ENCODE peak calls at places on chromosomes 13 and 19, in eight cellular contexts. One of them, this sample, is unnamed.

GRCh38 chr13:108154421-108154858 is 60.9 kb downstream of the LIG4 start:
- DNase-seq in breast epithelium: no peak
- DNase-seq in left lung: peak; percentile 44
- DNase-seq in ascending aorta: no peak
- DNase-seq in lung: peak; percentile 76
- DNase-seq in heart right ventricle: no peak
- DNase-seq in effector memory CD4-positive, alpha-beta T cell: no peak
- DNase-seq in psoas muscle: no peak
- DNase-seq in this sample: peak; percentile 61

GRCh38 chr19:48635966-48636858 is 967 bp downstream of the DBP start:
- DNase-seq in breast epithelium: no peak
- DNase-seq in left lung: peak; percentile 63
- DNase-seq in ascending aorta: peak; percentile 71
- DNase-seq in lung: no peak
- DNase-seq in heart right ventricle: no peak
- DNase-seq in effector memory CD4-positive, alpha-beta T cell: no peak
- DNase-seq in psoas muscle: peak; percentile 75
- DNase-seq in this sample: peak; percentile 63

GRCh38 chr19:4337906-4338440 is 654 bp downstream of the STAP2 start:
- DNase-seq in breast epithelium: peak; percentile 32
- DNase-seq in left lung: no peak
- DNase-seq in ascending aorta: no peak
- DNase-seq in lung: no peak
- DNase-seq in heart right ventricle: no peak
- DNase-seq in effector memory CD4-positive, alpha-beta T cell: no peak
- DNase-seq in psoas muscle: no peak
- DNase-seq in this sample: peak; percentile 62

GRCh38 chr19:12828494-12828893 is 5.9 kb downstream of the RTBDN start:
- DNase-seq in breast epithelium: no peak
- DNase-seq in left lung: no peak
- DNase-seq in ascending aorta: no peak
- DNase-seq in lung: no peak
- DNase-seq in heart right ventricle: no peak
- DNase-seq in effector memory CD4-positive, alpha-beta T cell: no peak
- DNase-seq in psoas muscle: no peak
- DNase-seq in this sample: peak; percentile 67

GRCh38 chr13:99955747-99956472 is 15.7 kb downstream of the ZIC5 start:
- DNase-seq in breast epithelium: no peak
- DNase-seq in left lung: no peak
- DNase-seq in ascending aorta: no peak
- DNase-seq in lung: no peak
- DNase-seq in heart right ventricle: no peak
- DNase-seq in effector memory CD4-positive, alpha-beta T cell: no peak
- DNase-seq in psoas muscle: no peak
- DNase-seq in this sample: no peak

GRCh38 chr13:76991432-76991795 is 467 bp upstream of the CLN5 start:
- DNase-seq in breast epithelium: peak; percentile 46
- DNase-seq in left lung: peak; percentile 43
- DNase-seq in ascending aorta: no peak
- DNase-seq in lung: peak; percentile 44
- DNase-seq in heart right ventricle: peak; percentile 30
- DNase-seq in effector memory CD4-positive, alpha-beta T cell: peak; percentile 84
- DNase-seq in psoas muscle: peak; percentile 67
- DNase-seq in this sample: peak; percentile 54

GRCh38 chr13:105735269-105735668 is 800.2 kb downstream of the EFNB2 start:
- DNase-seq in breast epithelium: no peak
- DNase-seq in left lung: no peak
- DNase-seq in ascending aorta: no peak
- DNase-seq in lung: no peak
- DNase-seq in heart right ventricle: no peak
- DNase-seq in effector memory CD4-positive, alpha-beta T cell: no peak
- DNase-seq in psoas muscle: no peak
- DNase-seq in this sample: no peak

GRCh38 chr13:46142692-46143238 is 37.9 kb upstream of the CPB2 start:
- DNase-seq in breast epithelium: no peak
- DNase-seq in left lung: no peak
- DNase-seq in ascending aorta: no peak
- DNase-seq in lung: no peak
- DNase-seq in heart right ventricle: no peak
- DNase-seq in effector memory CD4-positive, alpha-beta T cell: no peak
- DNase-seq in psoas muscle: no peak
- DNase-seq in this sample: no peak

GRCh38 chr13:38636106-38636505 is 50.8 kb upstream of the FREM2 start:
- DNase-seq in breast epithelium: no peak
- DNase-seq in left lung: no peak
- DNase-seq in ascending aorta: no peak
- DNase-seq in lung: no peak
- DNase-seq in heart right ventricle: no peak
- DNase-seq in effector memory CD4-positive, alpha-beta T cell: no peak
- DNase-seq in psoas muscle: no peak
- DNase-seq in this sample: no peak

GRCh38 chr19:49856574-49857021 is 5.6 kb downstream of the PTOV1 start:
- DNase-seq in breast epithelium: no peak
- DNase-seq in left lung: no peak
- DNase-seq in ascending aorta: no peak
- DNase-seq in lung: no peak
- DNase-seq in heart right ventricle: no peak
- DNase-seq in effector memory CD4-positive, alpha-beta T cell: no peak
- DNase-seq in psoas muscle: peak; percentile 52
- DNase-seq in this sample: no peak

GRCh38 chr13:48291730-48292129 is 11.8 kb upstream of the RB1 start:
- DNase-seq in breast epithelium: no peak
- DNase-seq in left lung: no peak
- DNase-seq in ascending aorta: no peak
- DNase-seq in lung: no peak
- DNase-seq in heart right ventricle: no peak
- DNase-seq in effector memory CD4-positive, alpha-beta T cell: no peak
- DNase-seq in psoas muscle: no peak
- DNase-seq in this sample: no peak

GRCh38 chr13:99158846-99159245 is 41.8 kb upstream of the UBAC2 start:
- DNase-seq in breast epithelium: no peak
- DNase-seq in left lung: no peak
- DNase-seq in ascending aorta: no peak
- DNase-seq in lung: no peak
- DNase-seq in heart right ventricle: no peak
- DNase-seq in effector memory CD4-positive, alpha-beta T cell: no peak
- DNase-seq in psoas muscle: no peak
- DNase-seq in this sample: no peak

DNA sequence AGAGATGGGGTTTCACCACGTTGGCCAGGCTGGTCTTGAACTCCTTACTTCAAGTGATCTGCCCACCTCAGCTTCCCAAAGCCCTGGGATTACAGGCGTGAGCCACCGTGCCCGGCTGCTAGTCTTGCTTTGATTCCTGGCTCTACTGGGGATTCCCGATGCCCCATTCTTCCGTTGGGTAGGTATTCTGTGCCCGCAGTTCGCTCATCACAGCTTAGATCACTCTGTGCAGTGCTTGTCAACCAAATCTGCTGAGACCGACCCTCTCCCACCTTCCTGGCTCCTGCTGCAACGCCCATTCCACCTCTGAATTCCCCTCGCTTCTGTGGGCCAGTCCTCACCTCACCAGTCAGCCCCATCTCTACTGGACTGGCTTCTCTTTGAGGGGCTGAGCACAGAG is 4.6 kb upstream of the ZNF414 start:
- DNase-seq in breast epithelium: no peak
- DNase-seq in left lung: no peak
- DNase-seq in ascending aorta: no peak
- DNase-seq in lung: no peak
- DNase-seq in heart right ventricle: no peak
- DNase-seq in effector memory CD4-positive, alpha-beta T cell: no peak
- DNase-seq in psoas muscle: no peak
- DNase-seq in this sample: no peak
- H3K27ac ChIP-seq in breast epithelium: peak overlapping the region; percentile 12
- H3K27ac ChIP-seq in left lung: no peak overlapping the region
- H3K27ac ChIP-seq in ascending aorta: no peak overlapping the region
- H3K27ac ChIP-seq in lung: no peak overlapping the region
- H3K27ac ChIP-seq in heart right ventricle: no peak overlapping the region
- H3K27ac ChIP-seq in effector memory CD4-positive, alpha-beta T cell: peak overlapping the region; percentile 69
- H3K27ac ChIP-seq in psoas muscle: no peak overlapping the region
- H3K27ac ChIP-seq in this sample: peak overlapping the region; percentile 56

GRCh38 chr19:34260771-34261173 is 6.4 kb downstream of the GARRE1 start:
- DNase-seq in breast epithelium: no peak
- DNase-seq in left lung: no peak
- DNase-seq in ascending aorta: no peak
- DNase-seq in lung: no peak
- DNase-seq in heart right ventricle: no peak
- DNase-seq in effector memory CD4-positive, alpha-beta T cell: no peak
- DNase-seq in psoas muscle: no peak
- DNase-seq in this sample: no peak
- H3K27ac ChIP-seq in breast epithelium: no peak overlapping the region
- H3K27ac ChIP-seq in left lung: no peak overlapping the region
- H3K27ac ChIP-seq in ascending aorta: no peak overlapping the region
- H3K27ac ChIP-seq in lung: peak overlapping the region; percentile 2
- H3K27ac ChIP-seq in heart right ventricle: no peak overlapping the region
- H3K27ac ChIP-seq in effector memory CD4-positive, alpha-beta T cell: no peak overlapping the region
- H3K27ac ChIP-seq in psoas muscle: no peak overlapping the region
- H3K27ac ChIP-seq in this sample: no peak overlapping the region

GRCh38 chr13:112069727-112070300 is 2.9 kb downstream of the SOX1 start:
- DNase-seq in breast epithelium: no peak
- DNase-seq in left lung: no peak
- DNase-seq in ascending aorta: no peak
- DNase-seq in lung: no peak
- DNase-seq in heart right ventricle: no peak
- DNase-seq in effector memory CD4-positive, alpha-beta T cell: no peak
- DNase-seq in psoas muscle: no peak
- DNase-seq in this sample: no peak

GRCh38 chr13:112067871-112068305 is 939 bp downstream of the SOX1 start:
- DNase-seq in breast epithelium: no peak
- DNase-seq in left lung: no peak
- DNase-seq in ascending aorta: no peak
- DNase-seq in lung: no peak
- DNase-seq in heart right ventricle: no peak
- DNase-seq in effector memory CD4-positive, alpha-beta T cell: no peak
- DNase-seq in psoas muscle: no peak
- DNase-seq in this sample: no peak

GRCh38 chr13:112069063-112069726 is 2.2 kb downstream of the SOX1 start:
- DNase-seq in breast epithelium: no peak
- DNase-seq in left lung: no peak
- DNase-seq in ascending aorta: no peak
- DNase-seq in lung: no peak
- DNase-seq in heart right ventricle: no peak
- DNase-seq in effector memory CD4-positive, alpha-beta T cell: no peak
- DNase-seq in psoas muscle: no peak
- DNase-seq in this sample: no peak

GRCh38 chr13:112067121-112067741 is at the start of gene SOX1:
- DNase-seq in breast epithelium: no peak
- DNase-seq in left lung: no peak
- DNase-seq in ascending aorta: no peak
- DNase-seq in lung: no peak
- DNase-seq in heart right ventricle: no peak
- DNase-seq in effector memory CD4-positive, alpha-beta T cell: no peak
- DNase-seq in psoas muscle: no peak
- DNase-seq in this sample: no peak

GRCh38 chr13:112068531-112069062 is 1.6 kb downstream of the SOX1 start:
- DNase-seq in breast epithelium: no peak
- DNase-seq in left lung: no peak
- DNase-seq in ascending aorta: no peak
- DNase-seq in lung: no peak
- DNase-seq in heart right ventricle: no peak
- DNase-seq in effector memory CD4-positive, alpha-beta T cell: no peak
- DNase-seq in psoas muscle: no peak
- DNase-seq in this sample: no peak
- H3K27ac ChIP-seq in breast epithelium: no peak overlapping the region
- H3K27ac ChIP-seq in left lung: no peak overlapping the region
- H3K27ac ChIP-seq in ascending aorta: no peak overlapping the region
- H3K27ac ChIP-seq in lung: no peak overlapping the region
- H3K27ac ChIP-seq in heart right ventricle: no peak overlapping the region
- H3K27ac ChIP-seq in effector memory CD4-positive, alpha-beta T cell: no peak overlapping the region
- H3K27ac ChIP-seq in psoas muscle: no peak overlapping the region
- H3K27ac ChIP-seq in this sample: no peak overlapping the region

GRCh38 chr19:38004100-38004504 is 97.1 kb downstream of the SIPA1L3 start:
- DNase-seq in breast epithelium: no peak
- DNase-seq in left lung: no peak
- DNase-seq in ascending aorta: peak; percentile 70
- DNase-seq in lung: no peak
- DNase-seq in heart right ventricle: no peak
- DNase-seq in effector memory CD4-positive, alpha-beta T cell: no peak
- DNase-seq in psoas muscle: no peak
- DNase-seq in this sample: no peak
- H3K27ac ChIP-seq in breast epithelium: peak overlapping the region; percentile 88
- H3K27ac ChIP-seq in left lung: peak overlapping the region; percentile 94
- H3K27ac ChIP-seq in ascending aorta: peak overlapping the region; percentile 81
- H3K27ac ChIP-seq in lung: peak overlapping the region; percentile 96
- H3K27ac ChIP-seq in heart right ventricle: peak overlapping the region; percentile 51
- H3K27ac ChIP-seq in effector memory CD4-positive, alpha-beta T cell: no peak overlapping the region
- H3K27ac ChIP-seq in psoas muscle: peak overlapping the region; percentile 75
- H3K27ac ChIP-seq in this sample: peak overlapping the region; percentile 80

GRCh38 chr19:46068345-46069258 is 27.8 kb upstream of the IGFL4 start:
- DNase-seq in breast epithelium: peak; percentile 64
- DNase-seq in left lung: no peak
- DNase-seq in ascending aorta: no peak
- DNase-seq in lung: no peak
- DNase-seq in heart right ventricle: no peak
- DNase-seq in effector memory CD4-positive, alpha-beta T cell: no peak
- DNase-seq in psoas muscle: no peak
- DNase-seq in this sample: peak; percentile 33
- H3K27ac ChIP-seq in breast epithelium: no peak overlapping the region
- H3K27ac ChIP-seq in left lung: no peak overlapping the region
- H3K27ac ChIP-seq in ascending aorta: no peak overlapping the region
- H3K27ac ChIP-seq in lung: no peak overlapping the region
- H3K27ac ChIP-seq in heart right ventricle: no peak overlapping the region
- H3K27ac ChIP-seq in effector memory CD4-positive, alpha-beta T cell: no peak overlapping the region
- H3K27ac ChIP-seq in psoas muscle: no peak overlapping the region
- H3K27ac ChIP-seq in this sample: no peak overlapping the region

GRCh38 chr13:34678154-34678553 is 263.9 kb upstream of the NBEA start:
- DNase-seq in breast epithelium: no peak
- DNase-seq in left lung: no peak
- DNase-seq in ascending aorta: no peak
- DNase-seq in lung: no peak
- DNase-seq in heart right ventricle: no peak
- DNase-seq in effector memory CD4-positive, alpha-beta T cell: no peak
- DNase-seq in psoas muscle: no peak
- DNase-seq in this sample: no peak

DNA sequence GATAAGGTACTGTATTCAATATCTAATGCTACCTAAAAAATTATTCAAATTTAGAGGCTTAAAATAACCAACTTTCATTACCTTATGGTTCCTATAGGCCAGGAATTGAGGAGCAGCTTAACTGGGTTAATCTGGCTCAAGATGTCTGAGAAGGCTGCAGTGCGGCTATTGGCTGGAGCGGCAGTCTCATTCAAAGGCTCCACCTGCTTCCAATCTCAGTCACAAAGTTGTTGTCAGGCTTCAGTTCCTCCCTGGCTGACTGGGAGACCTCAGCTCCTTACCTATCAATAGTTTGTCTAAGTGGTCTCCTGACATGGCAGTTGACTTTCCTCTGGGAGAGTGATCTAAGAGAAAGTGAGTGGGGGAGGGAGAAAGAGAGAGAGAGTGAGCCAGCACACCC is 259.7 kb upstream of the NBEA start:
- DNase-seq in breast epithelium: no peak
- DNase-seq in left lung: no peak
- DNase-seq in ascending aorta: no peak
- DNase-seq in lung: no peak
- DNase-seq in heart right ventricle: no peak
- DNase-seq in effector memory CD4-positive, alpha-beta T cell: no peak
- DNase-seq in psoas muscle: no peak
- DNase-seq in this sample: no peak
- H3K27ac ChIP-seq in breast epithelium: no peak overlapping the region
- H3K27ac ChIP-seq in left lung: no peak overlapping the region
- H3K27ac ChIP-seq in ascending aorta: no peak overlapping the region
- H3K27ac ChIP-seq in lung: no peak overlapping the region
- H3K27ac ChIP-seq in heart right ventricle: no peak overlapping the region
- H3K27ac ChIP-seq in effector memory CD4-positive, alpha-beta T cell: no peak overlapping the region
- H3K27ac ChIP-seq in psoas muscle: peak overlapping the region; percentile 14
- H3K27ac ChIP-seq in this sample: no peak overlapping the region